ENCODE peak calls at places on chromosomes 13 and 19, in four cellular contexts. G, A, K and F are unnamed samples.

GRCh38 chr13:77981191-77981925 is 62.7 kb upstream of the EDNRB start:
- DNase-seq in G (no peak), A (no peak), K (no peak), F (no peak)

GRCh38 chr19:3047307-3048189 is 14.7 kb downstream of the TLE5 start:
- DNase-seq in G (peak), A (peak), K (no peak), F (peak)

GRCh38 chr19:55344444-55344843 is 4.8 kb downstream of the KMT5C start:
- DNase-seq in G (peak), A (no peak), K (no peak), F (no peak)

GRCh38 chr19:7109678-7110289 is 40.3 kb downstream of the ZNF557 start:
- DNase-seq in G (no peak), A (no peak), K (no peak), F (no peak)

GRCh38 chr19:9913237-9914000 is 22.9 kb downstream of the OLFM2 start:
- DNase-seq in G (peak), A (no peak), K (no peak), F (no peak)

GRCh38 chr13:30111810-30112209 is 195.5 kb downstream of the KATNAL1 start:
- DNase-seq in G (no peak), A (no peak), K (no peak), F (no peak)

GRCh38 chr19:7632340-7633203 is 947 bp downstream of the PCP2 start:
- DNase-seq in G (no peak), A (no peak), K (no peak), F (no peak)

GRCh38 chr13:84651288-84651687 is 769.0 kb upstream of the SLITRK1 start:
- DNase-seq in G (no peak), A (no peak), K (no peak), F (peak)

GRCh38 chr19:28636706-28637105 is 576.2 kb downstream of the UQCRFS1 start:
- DNase-seq in G (no peak), A (no peak), K (no peak), F (no peak)

GRCh38 chr13:34430294-34430693 is 511.8 kb upstream of the NBEA start:
- DNase-seq in G (no peak), A (no peak), K (no peak), F (no peak)

GRCh38 chr19:28208745-28209144 is 1004.2 kb downstream of the UQCRFS1 start:
- DNase-seq in G (no peak), A (no peak), K (no peak), F (no peak)

GRCh38 chr13:53238241-53238640 is 209.6 kb downstream of the OLFM4 start:
- DNase-seq in G (no peak), A (no peak), K (no peak), F (no peak)

GRCh38 chr13:113634279-113635047 is 23.5 kb downstream of the ATP4B start:
- DNase-seq in G (no peak), A (no peak), K (no peak), F (no peak)

GRCh38 chr19:48391100-48392005 is at the start of gene KDELR1:
- DNase-seq in G (peak), A (peak), K (peak), F (no peak)

GRCh38 chr19:10292789-10293636 is 3.3 kb downstream of the ICAM5 start:
- DNase-seq in G (no peak), A (no peak), K (no peak), F (no peak)

GRCh38 chr13:44415815-44416214 is 42.2 kb downstream of the SERP2 start:
- DNase-seq in G (no peak), A (no peak), K (no peak), F (no peak)

GRCh38 chr19:18845961-18846360 is 14.2 kb downstream of the UPF1 start:
- DNase-seq in G (no peak), A (no peak), K (no peak), F (no peak)

GRCh38 chr13:112767506-112768471 is 78.0 kb downstream of the ATP11A start:
- DNase-seq in G (no peak), A (no peak), K (no peak), F (no peak)

GRCh38 chr13:42405665-42406390 is 133.9 kb downstream of the AKAP11 start:
- DNase-seq in G (no peak), A (no peak), K (no peak), F (no peak)

GRCh38 chr13:48531416-48532145 is 1.3 kb downstream of the RCBTB2 start:
- DNase-seq in G (no peak), A (no peak), K (no peak), F (no peak)

GRCh38 chr13:83009987-83010386 is 872.3 kb downstream of the SLITRK1 start:
- DNase-seq in G (no peak), A (no peak), K (no peak), F (no peak)

GRCh38 chr13:76939215-76939614 is 9.1 kb upstream of the ACOD1 start:
- DNase-seq in G (no peak), A (no peak), K (no peak), F (no peak)

GRCh38 chr19:20067898-20068297 is 9.9 kb upstream of the ZNF90 start:
- DNase-seq in G (no peak), A (no peak), K (no peak), F (no peak)

GRCh38 chr13:111479412-111479811 is 159.0 kb downstream of the TEX29 start:
- DNase-seq in G (no peak), A (no peak), K (no peak), F (no peak)

GRCh38 chr19:4878491-4878968 is 11.1 kb upstream of the PLIN3 start:
- DNase-seq in G (no peak), A (no peak), K (no peak), F (no peak)

GRCh38 chr19:47028372-47028672 is 8.7 kb downstream of the NPAS1 start:
- DNase-seq in G (no peak), A (no peak), K (no peak), F (no peak)

GRCh38 chr13:44331912-44332840 is 41.4 kb upstream of the SERP2 start:
- DNase-seq in G (peak), A (no peak), K (no peak), F (peak)

GRCh38 chr13:94192576-94192975 is 286.9 kb downstream of the DCT start:
- DNase-seq in G (no peak), A (peak), K (no peak), F (no peak)

GRCh38 chr13:67515895-67516294 is 285.8 kb upstream of the PCDH9 start:
- DNase-seq in G (no peak), A (no peak), K (no peak), F (peak)

GRCh38 chr19:23440207-23440606 is 44.9 kb upstream of the ZNF91 start:
- DNase-seq in G (no peak), A (no peak), K (no peak), F (no peak)

GRCh38 chr19:31013391-31013975 is 335.8 kb downstream of the TSHZ3 start:
- DNase-seq in G (no peak), A (no peak), K (no peak), F (no peak)

GRCh38 chr13:107864543-107865460 is 350.5 kb downstream of the LIG4 start:
- DNase-seq in G (peak), A (peak), K (no peak), F (peak)

GRCh38 chr13:98866882-98867281 is 111.0 kb downstream of the DOCK9 start:
- DNase-seq in G (no peak), A (no peak), K (no peak), F (no peak)
- TF ChIP-seq CTCF in G (no peak), A (peak), K (no peak), F (peak)

GRCh38 chr13:23715762-23716235 is 145.6 kb downstream of the TNFRSF19 start:
- DNase-seq in G (no peak), A (no peak), K (no peak), F (no peak)
- TF ChIP-seq CTCF in G (no peak), A (peak), K (peak), F (no peak)

GRCh38 chr13:65926750-65927171 is 1303.4 kb downstream of the PCDH9 start:
- DNase-seq in G (no peak), A (no peak), K (no peak), F (no peak)
- TF ChIP-seq CTCF in G (no peak), A (peak), K (no peak), F (peak)

DNA sequence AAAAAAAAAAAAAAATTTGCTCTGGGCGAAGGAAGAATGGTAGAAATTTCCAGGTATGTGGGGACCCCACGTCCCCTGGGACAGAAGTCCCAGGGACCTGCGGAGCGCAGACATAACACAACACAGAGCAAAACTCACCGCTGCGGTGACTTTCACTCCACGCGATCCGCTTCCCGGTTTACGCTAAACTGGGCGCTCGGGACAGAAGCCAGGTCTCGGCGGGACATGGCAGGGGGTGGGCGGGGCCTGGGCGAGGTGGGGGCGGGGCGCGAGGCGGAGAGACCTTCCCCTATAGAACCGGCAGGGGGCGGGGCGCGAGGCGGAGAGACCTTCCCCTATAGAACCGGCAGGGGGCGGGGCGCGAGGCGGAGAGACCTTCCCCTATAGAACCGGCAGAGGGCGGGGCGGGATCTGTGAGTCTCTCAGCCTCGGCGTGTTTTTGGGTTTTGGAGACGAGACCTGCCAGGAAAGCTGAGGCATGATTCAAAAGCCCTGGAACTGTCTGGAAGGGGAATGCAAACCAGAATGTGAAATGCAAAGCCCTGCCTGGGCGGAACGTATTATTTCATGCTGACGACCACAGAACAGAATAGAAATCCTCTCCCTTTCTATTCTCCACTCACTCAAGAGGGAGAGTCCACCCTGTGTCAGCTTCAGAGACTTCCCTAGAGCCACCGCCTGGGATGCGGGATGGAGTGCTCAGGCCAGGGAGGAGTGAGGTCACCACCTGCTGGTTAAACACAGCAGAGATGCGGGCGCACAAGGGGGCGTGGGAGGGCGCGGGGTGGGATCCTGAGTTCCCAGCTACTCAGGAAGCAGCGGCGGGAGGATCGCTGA is 20.2 kb upstream of the ERVV-1 start:
- DNase-seq in G (peak), A (peak), K (peak), F (peak)
- TF ChIP-seq CTCF in G (peak), A (peak), K (peak), F (peak)

GRCh38 chr13:65710514-65710913 is 1519.6 kb downstream of the PCDH9 start:
- DNase-seq in G (no peak), A (no peak), K (no peak), F (no peak)
- TF ChIP-seq CTCF in G (no peak), A (no peak), K (no peak), F (no peak)

DNA sequence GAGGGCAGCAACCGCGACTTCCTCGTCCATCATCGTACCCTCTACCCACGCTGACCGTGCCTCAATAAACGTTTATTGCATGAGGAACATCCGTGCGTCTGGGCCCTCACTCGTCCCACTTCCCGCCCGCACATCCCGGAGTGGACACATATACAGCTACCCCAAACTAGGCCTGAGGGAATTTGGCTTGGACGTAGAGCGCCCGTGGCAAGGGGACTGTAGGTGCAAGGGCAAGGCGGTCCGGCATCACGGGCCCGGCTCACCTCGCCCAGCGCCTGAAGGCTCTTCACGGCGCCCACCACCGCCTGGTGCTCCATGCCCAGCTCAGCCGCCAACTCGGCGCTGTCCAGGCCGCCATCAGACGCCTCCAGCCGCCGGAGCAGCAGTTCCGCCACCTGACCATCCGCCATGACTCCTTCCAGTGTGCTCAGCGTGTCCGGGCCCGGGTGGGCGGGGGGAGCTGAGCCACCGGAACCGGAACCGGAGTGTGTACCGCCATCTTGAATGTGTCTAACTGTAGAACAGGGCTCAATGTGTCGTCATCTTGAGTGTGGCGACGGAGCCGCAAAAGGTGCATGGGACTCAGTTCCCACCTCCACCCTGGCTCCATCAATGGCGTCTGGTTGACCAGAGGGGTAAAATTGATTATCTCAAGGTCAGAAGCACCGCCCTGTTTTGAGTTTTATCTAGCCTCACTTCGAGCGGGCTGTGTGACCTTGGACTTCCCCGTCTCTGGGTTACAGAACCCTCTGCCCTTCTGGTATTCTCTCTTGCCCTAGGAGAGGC is at the start of gene FARSA:
- DNase-seq in G (peak), A (peak), K (peak), F (peak)
- TF ChIP-seq CTCF in G (no peak), A (no peak), K (no peak), F (no peak)